ENCODE peak calls at places on chromosomes 2 and 18, in eight cellular contexts. E is fibroblast of villous mesenchyme, S is AG09309, B is spleen, L is ovary, I is GM13977, X is uterus, G is HFFc6. D is an unnamed sample.
A peak's percentile ranks its signal among the peaks of the same experiment; 100 is the strongest.

GRCh38 chr2:109594246-109594900 is 19.4 kb downstream of the SEPTIN10 start:
- DNase-seq in L (no peak), E (no peak), X (no peak), G (no peak), S (no peak), I (no peak), B (no peak), D (no peak)

GRCh38 chr2:71586471-71586870 is 133.1 kb downstream of the DYSF start:
- DNase-seq in B (no peak), L (no peak), I (no peak), X (no peak), S (no peak), G (no peak), E (no peak), D (no peak)

GRCh38 chr18:56373601-56374000 is 264.8 kb downstream of the TXNL1 start:
- DNase-seq in B (no peak), L (no peak), I (no peak), X (no peak), E (no peak), S (no peak), G (no peak), D (no peak)

GRCh38 chr2:106306396-106306795 is 112.3 kb upstream of the UXS1 start:
- DNase-seq in L (no peak), S (no peak), E (no peak), G (no peak), I (no peak), B (no peak), X (no peak), D (no peak)

GRCh38 chr2:176103634-176104337 is 3.3 kb upstream of the HOXD11 start:
- DNase-seq in G (no peak), L (no peak), I (no peak), X (peak; percentile 41), B (no peak), S (no peak), E (no peak), D (no peak)

GRCh38 chr2:201709747-201710146 is 11.3 kb upstream of the MPP4 start:
- DNase-seq in I (no peak), B (no peak), E (no peak), L (no peak), G (no peak), X (no peak), S (no peak), D (no peak)

GRCh38 chr2:235494716-235495372 is 1.0 kb downstream of the AGAP1 start:
- DNase-seq in S (no peak), L (peak; percentile 39), I (no peak), X (peak; percentile 36), B (no peak), G (peak; percentile 40), E (peak; percentile 55), D (peak; percentile 56)

GRCh38 chr2:102286041-102286440 is 25.3 kb upstream of the IL1RL1 start:
- DNase-seq in G (no peak), X (no peak), E (no peak), L (no peak), S (no peak), I (no peak), B (no peak), D (no peak)

GRCh38 chr2:55966431-55967118 is 43.0 kb upstream of the EFEMP1 start:
- DNase-seq in S (no peak), B (peak; percentile 75), L (peak; percentile 48), G (no peak), E (peak; percentile 20), X (peak; percentile 66), I (no peak), D (no peak)

GRCh38 chr18:3400567-3401296 is 49.2 kb upstream of the TGIF1 start:
- DNase-seq in X (no peak), S (no peak), L (no peak), G (no peak), B (no peak), I (no peak), E (no peak), D (no peak)

DNA sequence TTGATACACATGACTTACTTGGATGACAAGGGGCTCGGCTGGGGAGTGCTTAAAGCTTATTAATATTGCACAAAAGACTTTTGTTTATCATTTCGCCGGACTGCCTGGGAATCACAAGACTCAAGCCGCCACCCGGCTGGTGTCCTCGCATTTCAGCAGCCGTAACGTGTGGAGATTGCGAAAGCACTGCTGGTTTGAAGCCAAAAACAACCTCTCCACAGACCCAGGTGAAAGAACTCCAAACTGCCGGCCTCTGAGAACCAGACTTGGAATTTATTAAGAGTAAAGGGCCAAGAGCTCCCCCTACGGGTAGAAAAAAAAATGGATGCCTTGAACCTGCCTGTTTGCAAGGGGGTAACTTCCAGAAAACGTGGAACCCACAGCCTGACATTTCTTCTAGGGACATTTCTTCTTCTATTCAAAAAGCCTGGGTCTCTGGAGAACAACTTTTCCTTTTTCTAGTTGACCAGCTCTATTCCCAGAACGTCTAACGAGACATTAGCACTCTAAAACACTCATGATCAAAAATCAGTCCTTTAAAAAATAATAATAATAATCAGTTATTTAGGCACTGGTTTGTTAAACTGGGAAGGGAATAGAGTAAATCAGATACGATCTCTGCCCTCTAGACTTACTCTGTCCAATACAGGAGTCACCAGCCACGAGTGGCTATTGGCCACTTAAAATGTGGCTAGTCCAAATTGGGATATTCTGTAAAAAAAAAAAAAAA is 216.3 kb downstream of the C1D start:
- DNase-seq in X (peak; percentile 97), I (peak; percentile 39), G (peak; percentile 83), E (peak; percentile 98), S (peak; percentile 79), L (peak; percentile 95), B (no peak), D (peak; percentile 99)
- TF ChIP-seq CTCF in X (peak; percentile 79), I (peak; percentile 64), G (peak; percentile 93), E (peak; percentile 83), S (peak; percentile 76), L (peak; percentile 84), B (peak; percentile 62), D (peak; percentile 85)

GRCh38 chr2:222025891-222026271 is 272.9 kb downstream of the PAX3 start:
- DNase-seq in B (no peak), E (no peak), L (no peak), X (no peak), S (no peak), I (no peak), G (no peak), D (no peak)

GRCh38 chr2:222024934-222025890 is 273.6 kb downstream of the PAX3 start:
- DNase-seq in L (no peak), E (peak; percentile 44), B (no peak), X (no peak), I (no peak), G (peak; percentile 7), S (no peak), D (peak; percentile 69)
- TF ChIP-seq CTCF in L (peak; percentile 28), E (peak; percentile 56), B (no peak), X (peak; percentile 24), I (peak; percentile 75), G (peak; percentile 81), S (peak; percentile 58), D (peak; percentile 72)

DNA sequence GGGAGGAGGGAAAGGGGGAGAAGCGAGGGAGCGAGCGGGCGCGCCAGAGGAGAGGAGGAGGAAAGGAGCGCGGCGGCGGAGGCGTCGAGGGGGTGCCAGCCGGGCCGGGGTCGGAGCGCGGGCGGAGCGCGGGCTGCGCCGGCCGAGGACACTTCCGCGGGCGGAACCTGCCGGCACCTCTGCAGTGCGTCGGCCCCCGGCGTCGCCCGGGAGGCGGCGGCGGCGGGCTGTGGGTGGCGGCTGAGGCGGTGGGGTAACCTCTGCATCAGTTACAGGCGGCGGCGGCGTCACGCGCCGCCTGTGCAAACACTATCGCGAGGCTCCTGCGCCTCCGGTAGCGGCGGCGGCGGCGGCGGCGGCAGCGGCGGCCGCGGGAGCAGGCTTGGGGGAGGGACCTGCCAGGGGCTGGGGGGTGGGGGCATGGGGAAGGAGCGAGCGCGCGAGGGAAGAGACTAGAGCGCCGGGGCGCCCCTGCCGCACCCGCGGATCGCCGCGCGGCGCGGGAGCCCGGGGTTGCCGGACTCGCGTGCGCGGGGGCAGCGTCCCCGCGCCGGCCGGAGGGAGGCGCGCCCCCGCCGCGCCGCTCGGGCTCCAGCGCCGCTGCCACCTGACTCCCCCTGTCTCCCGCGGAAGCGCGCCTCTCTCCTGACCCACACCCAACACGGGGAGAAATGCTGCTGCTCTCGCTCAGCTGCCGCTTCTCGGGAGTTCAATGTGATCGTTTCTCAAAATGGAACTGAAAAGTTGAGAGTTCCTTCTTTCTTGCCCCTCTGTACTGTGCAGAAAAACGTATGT is at the start of gene TLK1:
- DNase-seq in S (no peak), E (peak; percentile 76), L (peak; percentile 75), I (peak; percentile 89), B (peak; percentile 96), X (peak; percentile 64), G (peak; percentile 61), D (peak; percentile 73)
- TF ChIP-seq CTCF in S (no peak), E (no peak), L (no peak), I (peak; percentile 29), B (peak; percentile 3), X (no peak), G (no peak), D (no peak)

DNA sequence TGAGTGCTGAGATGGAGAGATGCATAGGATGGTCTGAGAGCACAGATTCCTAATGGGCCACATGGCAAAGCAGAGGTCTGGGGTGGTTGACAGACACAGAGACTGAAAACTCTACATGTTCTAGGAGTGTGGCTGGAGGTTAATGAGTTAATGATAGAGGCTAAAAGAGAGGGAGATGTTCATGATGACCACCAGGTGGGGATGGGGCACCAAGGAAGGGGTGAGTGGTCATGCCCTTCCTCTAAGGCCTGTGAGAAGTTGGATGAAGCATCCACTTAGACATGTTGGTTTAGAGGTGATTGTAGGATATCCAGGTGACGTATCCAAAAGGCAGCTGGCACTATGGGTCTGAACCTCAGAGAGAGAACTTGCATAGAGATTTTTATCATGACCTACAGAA is 102.1 kb downstream of the LRP2 start:
- DNase-seq in I (no peak), L (no peak), X (no peak), B (no peak), S (no peak), E (no peak), G (no peak), D (no peak)
- TF ChIP-seq CTCF in I (no peak), L (no peak), X (no peak), B (no peak), S (no peak), E (no peak), G (no peak), D (no peak)

GRCh38 chr2:12167525-12168317 is 421.3 kb downstream of the LPIN1 start:
- DNase-seq in L (no peak), I (no peak), E (no peak), B (no peak), G (no peak), S (no peak), X (no peak), D (no peak)
- TF ChIP-seq CTCF in L (no peak), I (peak; percentile 6), E (peak; percentile 18), B (no peak), G (no peak), S (no peak), X (no peak), D (peak; percentile 11)